ENCODE peak calls at places on chromosomes 5 and 9, in ten cellular contexts. One of them, this sample, is unnamed.
A peak's percentile ranks its signal among the peaks of the same experiment; 100 is the strongest.

GRCh38 chr9:119197858-119198607 is 171.2 kb downstream of the BRINP1 start:
- DNase-seq in amniotic stem cell: no peak
- DNase-seq in NCI-H1694: no peak
- DNase-seq in stimulated activated CD8-positive, alpha-beta memory T cell treated with anti-CD3 and anti-CD28 coated beads, Interleukin-4, amount 100 ng/mL, for 24 hours: no peak
- DNase-seq in HuH-7: no peak
- DNase-seq in activated naive CD4-positive, alpha-beta T cell treated with Interleukin-2 at 50 U/mL for 16 hours: no peak
- DNase-seq in pons: no peak
- DNase-seq in activated gamma-delta T cell treated with Interleukin-2 at 50 U/mL for 16 hours: no peak
- DNase-seq in CD8-positive, alpha-beta T cell: no peak
- DNase-seq in LoVo: no peak
- DNase-seq in this sample: no peak

GRCh38 chr5:95878417-95879323 is 56.1 kb upstream of the GLRX start:
- DNase-seq in amniotic stem cell: no peak
- DNase-seq in NCI-H1694: no peak
- DNase-seq in stimulated activated CD8-positive, alpha-beta memory T cell treated with anti-CD3 and anti-CD28 coated beads, Interleukin-4, amount 100 ng/mL, for 24 hours: no peak
- DNase-seq in HuH-7: no peak
- DNase-seq in activated naive CD4-positive, alpha-beta T cell treated with Interleukin-2 at 50 U/mL for 16 hours: no peak
- DNase-seq in pons: no peak
- DNase-seq in activated gamma-delta T cell treated with Interleukin-2 at 50 U/mL for 16 hours: no peak
- DNase-seq in CD8-positive, alpha-beta T cell: no peak
- DNase-seq in LoVo: no peak
- DNase-seq in this sample: no peak

GRCh38 chr5:179867079-179867465 is 8.5 kb upstream of the MRNIP start:
- DNase-seq in amniotic stem cell: no peak
- DNase-seq in NCI-H1694: no peak
- DNase-seq in stimulated activated CD8-positive, alpha-beta memory T cell treated with anti-CD3 and anti-CD28 coated beads, Interleukin-4, amount 100 ng/mL, for 24 hours: no peak
- DNase-seq in HuH-7: no peak
- DNase-seq in activated naive CD4-positive, alpha-beta T cell treated with Interleukin-2 at 50 U/mL for 16 hours: no peak
- DNase-seq in pons: no peak
- DNase-seq in activated gamma-delta T cell treated with Interleukin-2 at 50 U/mL for 16 hours: no peak
- DNase-seq in CD8-positive, alpha-beta T cell: no peak
- DNase-seq in LoVo: no peak
- DNase-seq in this sample: no peak

GRCh38 chr5:117380316-117380715 is 805.7 kb upstream of the SEMA6A start:
- DNase-seq in amniotic stem cell: no peak
- DNase-seq in NCI-H1694: peak; percentile 55
- DNase-seq in stimulated activated CD8-positive, alpha-beta memory T cell treated with anti-CD3 and anti-CD28 coated beads, Interleukin-4, amount 100 ng/mL, for 24 hours: no peak
- DNase-seq in HuH-7: no peak
- DNase-seq in activated naive CD4-positive, alpha-beta T cell treated with Interleukin-2 at 50 U/mL for 16 hours: no peak
- DNase-seq in pons: peak; percentile 11
- DNase-seq in activated gamma-delta T cell treated with Interleukin-2 at 50 U/mL for 16 hours: no peak
- DNase-seq in CD8-positive, alpha-beta T cell: no peak
- DNase-seq in LoVo: no peak
- DNase-seq in this sample: no peak

GRCh38 chr5:75050415-75050814 is 1.9 kb downstream of the GCNT4 start:
- DNase-seq in amniotic stem cell: no peak
- DNase-seq in NCI-H1694: no peak
- DNase-seq in stimulated activated CD8-positive, alpha-beta memory T cell treated with anti-CD3 and anti-CD28 coated beads, Interleukin-4, amount 100 ng/mL, for 24 hours: no peak
- DNase-seq in HuH-7: peak; percentile 56
- DNase-seq in activated naive CD4-positive, alpha-beta T cell treated with Interleukin-2 at 50 U/mL for 16 hours: peak; percentile 17
- DNase-seq in pons: no peak
- DNase-seq in activated gamma-delta T cell treated with Interleukin-2 at 50 U/mL for 16 hours: no peak
- DNase-seq in CD8-positive, alpha-beta T cell: peak; percentile 23
- DNase-seq in LoVo: no peak
- DNase-seq in this sample: no peak

GRCh38 chr9:83649515-83649914 is 26.6 kb downstream of the IDNK start:
- DNase-seq in amniotic stem cell: no peak
- DNase-seq in NCI-H1694: no peak
- DNase-seq in stimulated activated CD8-positive, alpha-beta memory T cell treated with anti-CD3 and anti-CD28 coated beads, Interleukin-4, amount 100 ng/mL, for 24 hours: no peak
- DNase-seq in HuH-7: no peak
- DNase-seq in activated naive CD4-positive, alpha-beta T cell treated with Interleukin-2 at 50 U/mL for 16 hours: no peak
- DNase-seq in pons: no peak
- DNase-seq in activated gamma-delta T cell treated with Interleukin-2 at 50 U/mL for 16 hours: no peak
- DNase-seq in CD8-positive, alpha-beta T cell: no peak
- DNase-seq in LoVo: no peak
- DNase-seq in this sample: no peak

GRCh38 chr5:135569755-135570452 is 8.9 kb downstream of the CXCL14 start:
- DNase-seq in amniotic stem cell: no peak
- DNase-seq in NCI-H1694: peak; percentile 0
- DNase-seq in stimulated activated CD8-positive, alpha-beta memory T cell treated with anti-CD3 and anti-CD28 coated beads, Interleukin-4, amount 100 ng/mL, for 24 hours: no peak
- DNase-seq in HuH-7: peak; percentile 48
- DNase-seq in activated naive CD4-positive, alpha-beta T cell treated with Interleukin-2 at 50 U/mL for 16 hours: no peak
- DNase-seq in pons: no peak
- DNase-seq in activated gamma-delta T cell treated with Interleukin-2 at 50 U/mL for 16 hours: no peak
- DNase-seq in CD8-positive, alpha-beta T cell: no peak
- DNase-seq in LoVo: peak; percentile 39
- DNase-seq in this sample: peak; percentile 46

GRCh38 chr9:113687680-113688371 is 188.3 kb upstream of the ZNF618 start:
- DNase-seq in amniotic stem cell: no peak
- DNase-seq in NCI-H1694: no peak
- DNase-seq in stimulated activated CD8-positive, alpha-beta memory T cell treated with anti-CD3 and anti-CD28 coated beads, Interleukin-4, amount 100 ng/mL, for 24 hours: no peak
- DNase-seq in HuH-7: peak; percentile 24
- DNase-seq in activated naive CD4-positive, alpha-beta T cell treated with Interleukin-2 at 50 U/mL for 16 hours: no peak
- DNase-seq in pons: no peak
- DNase-seq in activated gamma-delta T cell treated with Interleukin-2 at 50 U/mL for 16 hours: no peak
- DNase-seq in CD8-positive, alpha-beta T cell: no peak
- DNase-seq in LoVo: no peak
- DNase-seq in this sample: no peak

GRCh38 chr5:149420509-149421371 is 41.6 kb upstream of the IL17B start:
- DNase-seq in amniotic stem cell: no peak
- DNase-seq in NCI-H1694: no peak
- DNase-seq in stimulated activated CD8-positive, alpha-beta memory T cell treated with anti-CD3 and anti-CD28 coated beads, Interleukin-4, amount 100 ng/mL, for 24 hours: no peak
- DNase-seq in HuH-7: no peak
- DNase-seq in activated naive CD4-positive, alpha-beta T cell treated with Interleukin-2 at 50 U/mL for 16 hours: no peak
- DNase-seq in pons: no peak
- DNase-seq in activated gamma-delta T cell treated with Interleukin-2 at 50 U/mL for 16 hours: no peak
- DNase-seq in CD8-positive, alpha-beta T cell: no peak
- DNase-seq in LoVo: no peak
- DNase-seq in this sample: no peak

GRCh38 chr9:108463927-108464606 is 391.7 kb downstream of the ACTL7B start:
- DNase-seq in amniotic stem cell: no peak
- DNase-seq in NCI-H1694: no peak
- DNase-seq in stimulated activated CD8-positive, alpha-beta memory T cell treated with anti-CD3 and anti-CD28 coated beads, Interleukin-4, amount 100 ng/mL, for 24 hours: no peak
- DNase-seq in HuH-7: no peak
- DNase-seq in activated naive CD4-positive, alpha-beta T cell treated with Interleukin-2 at 50 U/mL for 16 hours: no peak
- DNase-seq in pons: no peak
- DNase-seq in activated gamma-delta T cell treated with Interleukin-2 at 50 U/mL for 16 hours: no peak
- DNase-seq in CD8-positive, alpha-beta T cell: no peak
- DNase-seq in LoVo: no peak
- DNase-seq in this sample: no peak

GRCh38 chr5:31113101-31113500 is 80.4 kb upstream of the CDH6 start:
- DNase-seq in amniotic stem cell: no peak
- DNase-seq in NCI-H1694: no peak
- DNase-seq in stimulated activated CD8-positive, alpha-beta memory T cell treated with anti-CD3 and anti-CD28 coated beads, Interleukin-4, amount 100 ng/mL, for 24 hours: no peak
- DNase-seq in HuH-7: no peak
- DNase-seq in activated naive CD4-positive, alpha-beta T cell treated with Interleukin-2 at 50 U/mL for 16 hours: no peak
- DNase-seq in pons: no peak
- DNase-seq in activated gamma-delta T cell treated with Interleukin-2 at 50 U/mL for 16 hours: no peak
- DNase-seq in CD8-positive, alpha-beta T cell: no peak
- DNase-seq in LoVo: no peak
- DNase-seq in this sample: no peak

GRCh38 chr5:153974131-153974812 is 64.4 kb downstream of the FAM114A2 start:
- DNase-seq in amniotic stem cell: no peak
- DNase-seq in NCI-H1694: peak; percentile 64
- DNase-seq in stimulated activated CD8-positive, alpha-beta memory T cell treated with anti-CD3 and anti-CD28 coated beads, Interleukin-4, amount 100 ng/mL, for 24 hours: no peak
- DNase-seq in HuH-7: peak; percentile 43
- DNase-seq in activated naive CD4-positive, alpha-beta T cell treated with Interleukin-2 at 50 U/mL for 16 hours: peak; percentile 13
- DNase-seq in pons: peak; percentile 49
- DNase-seq in activated gamma-delta T cell treated with Interleukin-2 at 50 U/mL for 16 hours: peak; percentile 12
- DNase-seq in CD8-positive, alpha-beta T cell: peak; percentile 19
- DNase-seq in LoVo: peak; percentile 43
- DNase-seq in this sample: no peak

GRCh38 chr5:13985736-13986418 is 41.4 kb upstream of the DNAH5 start:
- DNase-seq in amniotic stem cell: peak; percentile 53
- DNase-seq in NCI-H1694: no peak
- DNase-seq in stimulated activated CD8-positive, alpha-beta memory T cell treated with anti-CD3 and anti-CD28 coated beads, Interleukin-4, amount 100 ng/mL, for 24 hours: no peak
- DNase-seq in HuH-7: no peak
- DNase-seq in activated naive CD4-positive, alpha-beta T cell treated with Interleukin-2 at 50 U/mL for 16 hours: no peak
- DNase-seq in pons: no peak
- DNase-seq in activated gamma-delta T cell treated with Interleukin-2 at 50 U/mL for 16 hours: no peak
- DNase-seq in CD8-positive, alpha-beta T cell: no peak
- DNase-seq in LoVo: peak; percentile 75
- DNase-seq in this sample: peak; percentile 62

GRCh38 chr5:110625376-110625999 is 101.0 kb downstream of the TMEM232 start:
- DNase-seq in amniotic stem cell: peak; percentile 59
- DNase-seq in NCI-H1694: peak; percentile 30
- DNase-seq in stimulated activated CD8-positive, alpha-beta memory T cell treated with anti-CD3 and anti-CD28 coated beads, Interleukin-4, amount 100 ng/mL, for 24 hours: no peak
- DNase-seq in HuH-7: no peak
- DNase-seq in activated naive CD4-positive, alpha-beta T cell treated with Interleukin-2 at 50 U/mL for 16 hours: no peak
- DNase-seq in pons: peak; percentile 54
- DNase-seq in activated gamma-delta T cell treated with Interleukin-2 at 50 U/mL for 16 hours: no peak
- DNase-seq in CD8-positive, alpha-beta T cell: no peak
- DNase-seq in LoVo: peak; percentile 59
- DNase-seq in this sample: no peak

GRCh38 chr9:16864741-16865434 is 5.6 kb downstream of the BNC2 start:
- DNase-seq in amniotic stem cell: no peak
- DNase-seq in NCI-H1694: no peak
- DNase-seq in stimulated activated CD8-positive, alpha-beta memory T cell treated with anti-CD3 and anti-CD28 coated beads, Interleukin-4, amount 100 ng/mL, for 24 hours: no peak
- DNase-seq in HuH-7: no peak
- DNase-seq in activated naive CD4-positive, alpha-beta T cell treated with Interleukin-2 at 50 U/mL for 16 hours: no peak
- DNase-seq in pons: no peak
- DNase-seq in activated gamma-delta T cell treated with Interleukin-2 at 50 U/mL for 16 hours: no peak
- DNase-seq in CD8-positive, alpha-beta T cell: no peak
- DNase-seq in LoVo: no peak
- DNase-seq in this sample: no peak

GRCh38 chr5:83927140-83927733 is 206.6 kb upstream of the HAPLN1 start:
- DNase-seq in amniotic stem cell: peak; percentile 16
- DNase-seq in NCI-H1694: peak; percentile 9
- DNase-seq in stimulated activated CD8-positive, alpha-beta memory T cell treated with anti-CD3 and anti-CD28 coated beads, Interleukin-4, amount 100 ng/mL, for 24 hours: peak; percentile 3
- DNase-seq in HuH-7: peak; percentile 34
- DNase-seq in activated naive CD4-positive, alpha-beta T cell treated with Interleukin-2 at 50 U/mL for 16 hours: peak; percentile 9
- DNase-seq in pons: peak; percentile 80
- DNase-seq in activated gamma-delta T cell treated with Interleukin-2 at 50 U/mL for 16 hours: peak; percentile 5
- DNase-seq in CD8-positive, alpha-beta T cell: peak; percentile 20
- DNase-seq in LoVo: peak; percentile 34
- DNase-seq in this sample: peak; percentile 30

GRCh38 chr9:119179701-119180100 is 189.5 kb downstream of the BRINP1 start:
- DNase-seq in amniotic stem cell: no peak
- DNase-seq in NCI-H1694: no peak
- DNase-seq in stimulated activated CD8-positive, alpha-beta memory T cell treated with anti-CD3 and anti-CD28 coated beads, Interleukin-4, amount 100 ng/mL, for 24 hours: no peak
- DNase-seq in HuH-7: no peak
- DNase-seq in activated naive CD4-positive, alpha-beta T cell treated with Interleukin-2 at 50 U/mL for 16 hours: no peak
- DNase-seq in pons: no peak
- DNase-seq in activated gamma-delta T cell treated with Interleukin-2 at 50 U/mL for 16 hours: no peak
- DNase-seq in CD8-positive, alpha-beta T cell: no peak
- DNase-seq in LoVo: no peak
- DNase-seq in this sample: no peak

GRCh38 chr5:177344891-177345290 is 6.6 kb downstream of the LMAN2 start:
- DNase-seq in amniotic stem cell: no peak
- DNase-seq in NCI-H1694: no peak
- DNase-seq in stimulated activated CD8-positive, alpha-beta memory T cell treated with anti-CD3 and anti-CD28 coated beads, Interleukin-4, amount 100 ng/mL, for 24 hours: no peak
- DNase-seq in HuH-7: no peak
- DNase-seq in activated naive CD4-positive, alpha-beta T cell treated with Interleukin-2 at 50 U/mL for 16 hours: no peak
- DNase-seq in pons: no peak
- DNase-seq in activated gamma-delta T cell treated with Interleukin-2 at 50 U/mL for 16 hours: no peak
- DNase-seq in CD8-positive, alpha-beta T cell: no peak
- DNase-seq in LoVo: no peak
- DNase-seq in this sample: no peak

GRCh38 chr5:131672791-131673190 is 37.8 kb upstream of the RAPGEF6 start:
- DNase-seq in amniotic stem cell: no peak
- DNase-seq in NCI-H1694: no peak
- DNase-seq in stimulated activated CD8-positive, alpha-beta memory T cell treated with anti-CD3 and anti-CD28 coated beads, Interleukin-4, amount 100 ng/mL, for 24 hours: no peak
- DNase-seq in HuH-7: no peak
- DNase-seq in activated naive CD4-positive, alpha-beta T cell treated with Interleukin-2 at 50 U/mL for 16 hours: no peak
- DNase-seq in pons: no peak
- DNase-seq in activated gamma-delta T cell treated with Interleukin-2 at 50 U/mL for 16 hours: no peak
- DNase-seq in CD8-positive, alpha-beta T cell: no peak
- DNase-seq in LoVo: no peak
- DNase-seq in this sample: no peak

GRCh38 chr5:15133456-15133965 is 261.9 kb upstream of the ANKH start:
- DNase-seq in amniotic stem cell: no peak
- DNase-seq in NCI-H1694: no peak
- DNase-seq in stimulated activated CD8-positive, alpha-beta memory T cell treated with anti-CD3 and anti-CD28 coated beads, Interleukin-4, amount 100 ng/mL, for 24 hours: no peak
- DNase-seq in HuH-7: no peak
- DNase-seq in activated naive CD4-positive, alpha-beta T cell treated with Interleukin-2 at 50 U/mL for 16 hours: no peak
- DNase-seq in pons: no peak
- DNase-seq in activated gamma-delta T cell treated with Interleukin-2 at 50 U/mL for 16 hours: no peak
- DNase-seq in CD8-positive, alpha-beta T cell: no peak
- DNase-seq in LoVo: no peak
- DNase-seq in this sample: no peak

GRCh38 chr5:6431214-6432195 is 17.2 kb upstream of the UBE2QL1 start:
- DNase-seq in amniotic stem cell: no peak
- DNase-seq in NCI-H1694: no peak
- DNase-seq in stimulated activated CD8-positive, alpha-beta memory T cell treated with anti-CD3 and anti-CD28 coated beads, Interleukin-4, amount 100 ng/mL, for 24 hours: no peak
- DNase-seq in HuH-7: no peak
- DNase-seq in activated naive CD4-positive, alpha-beta T cell treated with Interleukin-2 at 50 U/mL for 16 hours: no peak
- DNase-seq in pons: no peak
- DNase-seq in activated gamma-delta T cell treated with Interleukin-2 at 50 U/mL for 16 hours: no peak
- DNase-seq in CD8-positive, alpha-beta T cell: no peak
- DNase-seq in LoVo: no peak
- DNase-seq in this sample: no peak

GRCh38 chr9:37433754-37434435 is 11.4 kb downstream of the GRHPR start:
- DNase-seq in amniotic stem cell: no peak
- DNase-seq in NCI-H1694: no peak
- DNase-seq in stimulated activated CD8-positive, alpha-beta memory T cell treated with anti-CD3 and anti-CD28 coated beads, Interleukin-4, amount 100 ng/mL, for 24 hours: no peak
- DNase-seq in HuH-7: no peak
- DNase-seq in activated naive CD4-positive, alpha-beta T cell treated with Interleukin-2 at 50 U/mL for 16 hours: no peak
- DNase-seq in pons: peak; percentile 97
- DNase-seq in activated gamma-delta T cell treated with Interleukin-2 at 50 U/mL for 16 hours: no peak
- DNase-seq in CD8-positive, alpha-beta T cell: no peak
- DNase-seq in LoVo: no peak
- DNase-seq in this sample: no peak

GRCh38 chr9:6506571-6506970 is 93.6 kb downstream of the UHRF2 start:
- DNase-seq in amniotic stem cell: no peak
- DNase-seq in NCI-H1694: no peak
- DNase-seq in stimulated activated CD8-positive, alpha-beta memory T cell treated with anti-CD3 and anti-CD28 coated beads, Interleukin-4, amount 100 ng/mL, for 24 hours: no peak
- DNase-seq in HuH-7: no peak
- DNase-seq in activated naive CD4-positive, alpha-beta T cell treated with Interleukin-2 at 50 U/mL for 16 hours: no peak
- DNase-seq in pons: peak; percentile 70
- DNase-seq in activated gamma-delta T cell treated with Interleukin-2 at 50 U/mL for 16 hours: no peak
- DNase-seq in CD8-positive, alpha-beta T cell: no peak
- DNase-seq in LoVo: no peak
- DNase-seq in this sample: no peak

GRCh38 chr5:2282034-2282690 is 399.4 kb upstream of the IRX4 start:
- DNase-seq in amniotic stem cell: no peak
- DNase-seq in NCI-H1694: no peak
- DNase-seq in stimulated activated CD8-positive, alpha-beta memory T cell treated with anti-CD3 and anti-CD28 coated beads, Interleukin-4, amount 100 ng/mL, for 24 hours: no peak
- DNase-seq in HuH-7: no peak
- DNase-seq in activated naive CD4-positive, alpha-beta T cell treated with Interleukin-2 at 50 U/mL for 16 hours: no peak
- DNase-seq in pons: no peak
- DNase-seq in activated gamma-delta T cell treated with Interleukin-2 at 50 U/mL for 16 hours: no peak
- DNase-seq in CD8-positive, alpha-beta T cell: no peak
- DNase-seq in LoVo: no peak
- DNase-seq in this sample: no peak

GRCh38 chr9:12813960-12814876 is 39.4 kb downstream of the LURAP1L start:
- DNase-seq in amniotic stem cell: peak; percentile 88
- DNase-seq in NCI-H1694: peak; percentile 51
- DNase-seq in stimulated activated CD8-positive, alpha-beta memory T cell treated with anti-CD3 and anti-CD28 coated beads, Interleukin-4, amount 100 ng/mL, for 24 hours: no peak
- DNase-seq in HuH-7: no peak
- DNase-seq in activated naive CD4-positive, alpha-beta T cell treated with Interleukin-2 at 50 U/mL for 16 hours: no peak
- DNase-seq in pons: peak; percentile 76
- DNase-seq in activated gamma-delta T cell treated with Interleukin-2 at 50 U/mL for 16 hours: no peak
- DNase-seq in CD8-positive, alpha-beta T cell: no peak
- DNase-seq in LoVo: peak; percentile 93
- DNase-seq in this sample: no peak

GRCh38 chr5:4043135-4043534 is 447.5 kb downstream of the IRX1 start:
- DNase-seq in amniotic stem cell: no peak
- DNase-seq in NCI-H1694: no peak
- DNase-seq in stimulated activated CD8-positive, alpha-beta memory T cell treated with anti-CD3 and anti-CD28 coated beads, Interleukin-4, amount 100 ng/mL, for 24 hours: no peak
- DNase-seq in HuH-7: no peak
- DNase-seq in activated naive CD4-positive, alpha-beta T cell treated with Interleukin-2 at 50 U/mL for 16 hours: no peak
- DNase-seq in pons: no peak
- DNase-seq in activated gamma-delta T cell treated with Interleukin-2 at 50 U/mL for 16 hours: no peak
- DNase-seq in CD8-positive, alpha-beta T cell: no peak
- DNase-seq in LoVo: no peak
- DNase-seq in this sample: no peak

GRCh38 chr9:35967042-35967441 is 9.1 kb upstream of the OR2S2 start:
- DNase-seq in amniotic stem cell: no peak
- DNase-seq in NCI-H1694: no peak
- DNase-seq in stimulated activated CD8-positive, alpha-beta memory T cell treated with anti-CD3 and anti-CD28 coated beads, Interleukin-4, amount 100 ng/mL, for 24 hours: no peak
- DNase-seq in HuH-7: no peak
- DNase-seq in activated naive CD4-positive, alpha-beta T cell treated with Interleukin-2 at 50 U/mL for 16 hours: no peak
- DNase-seq in pons: no peak
- DNase-seq in activated gamma-delta T cell treated with Interleukin-2 at 50 U/mL for 16 hours: no peak
- DNase-seq in CD8-positive, alpha-beta T cell: no peak
- DNase-seq in LoVo: no peak
- DNase-seq in this sample: no peak

GRCh38 chr5:60382761-60383160 is 317.2 kb downstream of the DEPDC1B start:
- DNase-seq in amniotic stem cell: no peak
- DNase-seq in NCI-H1694: no peak
- DNase-seq in stimulated activated CD8-positive, alpha-beta memory T cell treated with anti-CD3 and anti-CD28 coated beads, Interleukin-4, amount 100 ng/mL, for 24 hours: no peak
- DNase-seq in HuH-7: peak; percentile 6
- DNase-seq in activated naive CD4-positive, alpha-beta T cell treated with Interleukin-2 at 50 U/mL for 16 hours: no peak
- DNase-seq in pons: peak; percentile 70
- DNase-seq in activated gamma-delta T cell treated with Interleukin-2 at 50 U/mL for 16 hours: no peak
- DNase-seq in CD8-positive, alpha-beta T cell: no peak
- DNase-seq in LoVo: peak; percentile 56
- DNase-seq in this sample: no peak

This sample was measured in right lobe of liver.